ENCODE peak calls at places on chromosome 7, in ten cellular contexts. X, R, Q, O, A, G, N, I, Y and L are unnamed samples.

GRCh38 chr7:11193131-11193867 is 219.6 kb downstream of the PHF14 start:
- DNase-seq in X (no peak), R (no peak), Q (no peak), O (peak), A (peak), G (no peak), N (peak), I (peak), Y (no peak), L (no peak)

GRCh38 chr7:55242613-55243012 is 122.5 kb upstream of the LANCL2 start:
- DNase-seq in X (no peak), R (no peak), Q (no peak), O (no peak), A (no peak), G (no peak), N (peak), I (no peak), Y (no peak), L (no peak)

GRCh38 chr7:107108951-107109350 is 59.9 kb upstream of the HBP1 start:
- DNase-seq in X (no peak), R (no peak), Q (no peak), O (no peak), A (no peak), G (no peak), N (no peak), I (no peak), Y (no peak), L (no peak)

GRCh38 chr7:140209866-140210609 is 33.3 kb upstream of the KDM7A start:
- DNase-seq in X (no peak), R (no peak), Q (no peak), O (no peak), A (peak), G (peak), N (no peak), I (no peak), Y (peak), L (no peak)

GRCh38 chr7:101558742-101559325 is 70.3 kb downstream of the MYL10 start:
- DNase-seq in X (no peak), R (no peak), Q (no peak), O (no peak), A (no peak), G (peak), N (no peak), I (no peak), Y (no peak), L (peak)

GRCh38 chr7:66807736-66808135 is 67.2 kb downstream of the RABGEF1 start:
- DNase-seq in X (no peak), R (no peak), Q (no peak), O (no peak), A (no peak), G (no peak), N (no peak), I (no peak), Y (no peak), L (no peak)

GRCh38 chr7:111650456-111650999 is 88.2 kb upstream of the IMMP2L start:
- DNase-seq in X (peak), R (no peak), Q (no peak), O (no peak), A (no peak), G (no peak), N (peak), I (no peak), Y (no peak), L (no peak)

GRCh38 chr7:27564881-27565482 is 97.7 kb downstream of the HIBADH start:
- DNase-seq in X (no peak), R (no peak), Q (no peak), O (no peak), A (no peak), G (no peak), N (no peak), I (no peak), Y (no peak), L (no peak)

GRCh38 chr7:43385856-43386255 is 197.1 kb upstream of the STK17A start:
- DNase-seq in X (no peak), R (no peak), Q (no peak), O (no peak), A (no peak), G (no peak), N (peak), I (no peak), Y (no peak), L (no peak)

GRCh38 chr7:151187409-151188251 is 580 bp upstream of the ASB10 start:
- DNase-seq in X (no peak), R (peak), Q (no peak), O (no peak), A (peak), G (no peak), N (no peak), I (no peak), Y (no peak), L (no peak)

GRCh38 chr7:42617781-42618457 is 294.0 kb downstream of the C7orf25 start:
- DNase-seq in X (no peak), R (no peak), Q (peak), O (no peak), A (no peak), G (no peak), N (no peak), I (no peak), Y (no peak), L (no peak)

GRCh38 chr7:149720372-149721083 is 52.9 kb downstream of the ZNF467 start:
- DNase-seq in X (no peak), R (peak), Q (no peak), O (no peak), A (peak), G (no peak), N (no peak), I (no peak), Y (no peak), L (no peak)

GRCh38 chr7:46139079-46139478 is 218.0 kb upstream of the IGFBP3 start:
- DNase-seq in X (peak), R (no peak), Q (no peak), O (no peak), A (no peak), G (peak), N (peak), I (no peak), Y (no peak), L (no peak)

GRCh38 chr7:42454006-42454405 is 217.0 kb upstream of the GLI3 start:
- DNase-seq in X (no peak), R (no peak), Q (no peak), O (no peak), A (no peak), G (no peak), N (no peak), I (no peak), Y (no peak), L (no peak)

GRCh38 chr7:353746-354325 is 63.9 kb downstream of the FOXL3 start:
- DNase-seq in X (no peak), R (peak), Q (no peak), O (no peak), A (peak), G (no peak), N (no peak), I (no peak), Y (no peak), L (no peak)

GRCh38 chr7:77328669-77329068 is 87.5 kb downstream of the GSAP start:
- DNase-seq in X (no peak), R (no peak), Q (no peak), O (no peak), A (no peak), G (no peak), N (peak), I (no peak), Y (no peak), L (no peak)

GRCh38 chr7:71140264-71140663 is 8.3 kb downstream of the GALNT17 start:
- DNase-seq in X (no peak), R (no peak), Q (no peak), O (no peak), A (no peak), G (no peak), N (no peak), I (no peak), Y (no peak), L (no peak)